ENCODE peak calls at places on chromosome X, in nine cellular contexts. D is hepatocyte, F is GM23248, U is GM23338, N is PC-9, A is HCT116, Q is PC-3, W is SK-N-SH, P is OCI-LY7. B is an unnamed sample.

GRCh38 chrX:110045421-110045820 is 42.5 kb downstream of the TMEM164 start:
- DNase-seq in A (no peak), P (no peak), Q (no peak), U (no peak), W (no peak), D (no peak), F (no peak), N (no peak), B (no peak)

GRCh38 chrX:101287402-101287801 is 3.7 kb downstream of the TAF7L start:
- DNase-seq in Q (peak; percentile 75), W (peak; percentile 51), N (no peak), U (peak; percentile 57), F (peak; percentile 49), P (peak; percentile 47), D (peak; percentile 42), A (peak; percentile 10), B (peak; percentile 74)

GRCh38 chrX:120023259-120023658 is 54.2 kb downstream of the RHOXF2B start:
- DNase-seq in W (no peak), A (no peak), D (no peak), U (no peak), N (no peak), F (no peak), Q (no peak), P (no peak), B (no peak)

GRCh38 chrX:18896680-18897544 is 87.0 kb downstream of the PHKA2 start:
- DNase-seq in Q (no peak), A (no peak), W (no peak), N (no peak), U (no peak), P (no peak), F (no peak), D (no peak), B (no peak)

GRCh38 chrX:148500428-148501120 is at the start of gene AFF2:
- DNase-seq in D (peak; percentile 64), F (peak; percentile 63), W (peak; percentile 54), N (no peak), A (no peak), U (peak; percentile 55), Q (no peak), P (peak; percentile 86), B (peak; percentile 87)

GRCh38 chrX:115147220-115147619 is 42.0 kb upstream of the RBMXL3 start:
- DNase-seq in F (peak; percentile 35), D (no peak), W (peak; percentile 6), N (peak; percentile 42), U (peak; percentile 8), Q (peak; percentile 57), A (peak; percentile 2), P (no peak), B (peak; percentile 60)

GRCh38 chrX:68196939-68197791 is 236.1 kb downstream of the OPHN1 start:
- DNase-seq in U (peak; percentile 72), A (peak; percentile 37), F (peak; percentile 54), D (peak; percentile 79), P (peak; percentile 37), N (peak; percentile 54), Q (peak; percentile 83), W (peak; percentile 58), B (peak; percentile 79)

GRCh38 chrX:82362550-82362949 is 1145.5 kb upstream of the POU3F4 start:
- DNase-seq in P (no peak), A (no peak), U (no peak), W (no peak), Q (no peak), F (no peak), D (peak; percentile 13), N (no peak), B (no peak)

GRCh38 chrX:63656871-63657580 is 128.0 kb downstream of the ARHGEF9 start:
- DNase-seq in P (no peak), N (no peak), A (no peak), W (no peak), F (peak; percentile 80), Q (peak; percentile 13), D (no peak), U (no peak), B (no peak)

GRCh38 chrX:38107028-38107427 is 100.7 kb downstream of the SYTL5 start:
- DNase-seq in D (peak; percentile 26), A (no peak), N (no peak), F (no peak), U (no peak), W (no peak), P (no peak), Q (no peak), B (no peak)

GRCh38 chrX:12819231-12819630 is 28.0 kb downstream of the PRPS2 start:
- DNase-seq in P (no peak), Q (no peak), A (no peak), D (no peak), N (no peak), U (no peak), W (no peak), F (peak; percentile 0), B (no peak)

GRCh38 chrX:3346436-3347329 is at the start of gene MXRA5:
- DNase-seq in Q (no peak), W (peak; percentile 13), D (peak; percentile 52), F (peak; percentile 66), P (no peak), A (no peak), U (peak; percentile 46), N (no peak), B (no peak)

GRCh38 chrX:47235691-47236103 is 2.9 kb downstream of the USP11 start:
- DNase-seq in W (no peak), U (no peak), P (no peak), Q (no peak), F (no peak), D (no peak), A (no peak), N (no peak), B (no peak)

GRCh38 chrX:47232803-47233332 is at the start of gene USP11:
- DNase-seq in A (no peak), Q (peak; percentile 17), U (peak; percentile 64), P (peak; percentile 78), D (peak; percentile 83), F (peak; percentile 57), N (no peak), W (peak; percentile 78), B (peak; percentile 90)

GRCh38 chrX:47234583-47234982 is 1.8 kb downstream of the USP11 start:
- DNase-seq in N (no peak), Q (no peak), U (no peak), P (no peak), A (no peak), F (peak; percentile 28), D (no peak), W (no peak), B (peak; percentile 53)

GRCh38 chrX:47232197-47232802 is 509 bp upstream of the USP11 start:
- DNase-seq in D (no peak), N (peak; percentile 34), W (no peak), A (no peak), P (peak; percentile 6), U (no peak), F (no peak), Q (no peak), B (peak; percentile 46)

DNA sequence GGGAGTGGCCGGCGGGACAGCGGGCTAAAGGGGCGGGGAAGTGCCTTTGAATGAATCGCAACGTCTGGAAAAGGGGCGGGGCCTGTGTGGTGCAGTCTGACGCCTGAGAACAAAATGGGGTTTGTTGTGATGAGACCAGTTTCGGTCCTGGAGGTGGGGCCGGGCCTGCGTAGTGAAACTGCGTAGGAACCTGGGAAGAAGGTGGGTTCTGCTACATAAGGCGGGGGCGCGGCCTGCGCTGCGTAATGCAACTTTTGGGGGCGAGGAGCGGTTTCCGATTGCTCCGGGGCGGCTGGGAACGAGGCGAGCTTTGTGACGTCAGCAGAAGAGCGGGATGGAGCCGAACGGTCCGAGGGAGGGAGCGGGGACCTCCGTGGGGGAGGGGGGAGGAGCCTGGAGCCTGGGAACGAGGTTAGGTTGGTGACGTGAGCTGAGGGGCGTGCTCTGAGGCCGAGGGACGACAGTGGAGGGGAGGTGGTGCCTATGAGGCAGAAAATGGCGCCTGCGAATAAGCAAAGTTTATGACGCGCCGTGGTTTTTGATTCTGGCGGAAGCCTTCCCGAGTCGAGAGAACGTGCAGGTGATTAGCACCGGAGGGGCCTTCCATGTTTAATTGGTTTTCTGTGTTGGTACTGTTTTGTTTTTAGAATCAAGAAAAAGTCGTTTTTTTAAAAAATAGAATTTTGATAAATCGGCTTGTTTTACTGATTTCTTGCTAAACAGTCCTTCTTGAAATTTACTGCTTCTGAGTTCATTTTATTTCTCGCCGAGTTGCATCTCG is 714 bp downstream of the USP11 start:
- DNase-seq in D (peak; percentile 100), U (peak; percentile 96), F (peak; percentile 96), Q (peak; percentile 91), N (peak; percentile 83), A (peak; percentile 92), P (peak; percentile 90), W (peak; percentile 92), B (peak; percentile 97)
- H2AFZ ChIP-seq in D (peak overlapping the region; percentile 45), U (no peak overlapping the region), F (no peak overlapping the region), Q (no peak overlapping the region), N (no peak overlapping the region), A (no peak overlapping the region), P (peak overlapping the region; percentile 33), W (peak overlapping the region; percentile 87), B (no peak overlapping the region)

DNA sequence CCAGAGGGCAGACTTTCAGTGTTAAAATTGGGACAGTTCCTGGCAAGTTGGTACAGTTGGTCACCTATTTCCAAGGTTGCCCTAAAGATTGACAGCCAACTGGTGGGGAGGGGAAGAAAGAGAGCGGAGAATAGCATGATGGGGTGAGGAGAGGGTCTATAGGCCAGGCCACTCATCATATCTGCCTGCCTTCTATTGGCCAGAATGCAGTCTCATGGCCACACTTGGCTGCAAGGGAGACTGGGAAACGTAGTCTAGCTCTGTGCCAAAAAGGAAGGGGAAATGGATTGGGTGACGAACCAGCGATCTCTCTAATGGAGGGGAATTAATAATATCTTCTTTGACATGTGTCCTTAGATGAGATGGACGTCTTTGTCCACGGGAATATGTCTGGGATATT is 197.4 kb upstream of the ATP6AP2 start:
- DNase-seq in Q (no peak), P (no peak), A (no peak), W (no peak), D (no peak), U (peak; percentile 5), N (no peak), F (no peak), B (no peak)
- H3K9me2 ChIP-seq in Q (no peaks in the 10 kb centered on the region), P (no peaks in the 10 kb centered on the region), A (no peaks in the 10 kb centered on the region), W (no peaks in the 10 kb centered on the region), D (no peaks in the 10 kb centered on the region), U (no peaks in the 10 kb centered on the region), N (no peaks in the 10 kb centered on the region), F (no peaks in the 10 kb centered on the region), B (no peaks in the 10 kb centered on the region)

GRCh38 chrX:11728556-11728955 is 29.5 kb upstream of the MSL3 start:
- DNase-seq in N (no peak), D (no peak), U (no peak), A (no peak), W (no peak), P (no peak), Q (no peak), F (no peak), B (no peak)
- H2AFZ ChIP-seq in N (no peak overlapping the region), D (no peak overlapping the region), U (no peak overlapping the region), A (no peak overlapping the region), W (no peak overlapping the region), P (no peak overlapping the region), Q (no peak overlapping the region), F (no peak overlapping the region), B (no peak overlapping the region)

DNA sequence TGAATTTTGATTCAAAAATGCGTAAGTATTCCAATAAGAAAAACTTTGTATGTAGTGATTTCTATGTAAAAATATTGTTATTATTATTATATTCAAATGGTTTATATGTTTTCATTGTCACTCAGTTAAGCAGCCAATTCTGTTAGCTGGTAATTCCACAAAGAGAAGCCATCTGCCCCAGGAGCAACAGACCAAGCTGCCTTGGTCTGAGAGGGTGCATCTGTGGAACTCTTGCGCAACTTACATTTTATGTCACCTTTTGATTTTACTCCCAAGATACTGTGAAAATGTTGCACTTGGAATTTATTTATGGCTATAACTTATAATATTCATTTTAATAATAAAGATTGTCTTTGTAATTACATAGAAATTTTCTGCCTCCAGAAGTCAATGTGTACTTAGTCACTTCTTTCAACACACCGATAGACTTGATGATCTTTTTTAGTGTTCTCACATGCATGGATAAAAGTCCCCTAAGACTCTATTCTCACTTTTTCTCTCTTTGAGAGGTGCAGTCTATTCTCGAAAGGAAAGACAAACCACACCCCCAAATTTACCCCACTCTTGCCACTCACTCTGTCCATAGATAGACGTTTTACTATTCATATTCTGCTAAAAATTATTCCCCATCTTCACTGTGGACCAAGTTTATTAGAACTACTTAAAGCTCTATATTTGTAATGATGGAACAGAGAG is 30.6 kb downstream of the GPR174 start:
- DNase-seq in U (no peak), Q (no peak), F (no peak), P (no peak), W (no peak), A (no peak), N (no peak), D (no peak), B (no peak)
- H3K9me2 ChIP-seq in U (no peaks in the 10 kb centered on the region), Q (no peaks in the 10 kb centered on the region), F (no peaks in the 10 kb centered on the region), P (no peaks in the 10 kb centered on the region), W (no peaks in the 10 kb centered on the region), A (no peaks in the 10 kb centered on the region), N (no peaks in the 10 kb centered on the region), D (no peaks in the 10 kb centered on the region), B (no peaks in the 10 kb centered on the region)

B was measured in Karpas-422.